ENCODE peak calls at places on chromosomes 2 and 18, in ten cellular contexts. One of them, this sample, is unnamed.

GRCh38 chr2:111624401-111625156 is 259.4 kb downstream of the ANAPC1 start:
- DNase-seq in Right ventricle myocardium inferior: no peak
- DNase-seq in PC-3: no peak
- DNase-seq in C1 segment of cervical spinal cord: no peak
- DNase-seq in kidney glomerular epithelial cell: no peak
- DNase-seq in activated CD4-positive, alpha-beta T cell treated with anti-CD3 and anti-CD28 coated beads, Interleukin-2, amount 50 U/mL, for 48 hours: no peak
- DNase-seq in effector memory CD8-positive, alpha-beta T cell: no peak
- DNase-seq in activated naive CD8-positive, alpha-beta T cell treated with anti-CD3 and anti-CD28 coated beads, Interleukin-2, amount 10 ng/mL, durations not matched to agents 7 days and 5 days: no peak
- DNase-seq in glomerular endothelial cell: peak; percentile 23
- DNase-seq in left cardiac atrium: no peak
- DNase-seq in this sample: no peak

GRCh38 chr2:237980751-237981150 is 13.9 kb downstream of the UBE2F start:
- DNase-seq in Right ventricle myocardium inferior: no peak
- DNase-seq in PC-3: no peak
- DNase-seq in C1 segment of cervical spinal cord: no peak
- DNase-seq in kidney glomerular epithelial cell: peak; percentile 26
- DNase-seq in activated CD4-positive, alpha-beta T cell treated with anti-CD3 and anti-CD28 coated beads, Interleukin-2, amount 50 U/mL, for 48 hours: no peak
- DNase-seq in effector memory CD8-positive, alpha-beta T cell: no peak
- DNase-seq in activated naive CD8-positive, alpha-beta T cell treated with anti-CD3 and anti-CD28 coated beads, Interleukin-2, amount 10 ng/mL, durations not matched to agents 7 days and 5 days: peak; percentile 41
- DNase-seq in glomerular endothelial cell: no peak
- DNase-seq in left cardiac atrium: no peak
- DNase-seq in this sample: no peak

GRCh38 chr2:43776317-43776716 is 2.5 kb downstream of the DYNC2LI1 start:
- DNase-seq in Right ventricle myocardium inferior: no peak
- DNase-seq in PC-3: no peak
- DNase-seq in C1 segment of cervical spinal cord: no peak
- DNase-seq in kidney glomerular epithelial cell: no peak
- DNase-seq in activated CD4-positive, alpha-beta T cell treated with anti-CD3 and anti-CD28 coated beads, Interleukin-2, amount 50 U/mL, for 48 hours: no peak
- DNase-seq in effector memory CD8-positive, alpha-beta T cell: no peak
- DNase-seq in activated naive CD8-positive, alpha-beta T cell treated with anti-CD3 and anti-CD28 coated beads, Interleukin-2, amount 10 ng/mL, durations not matched to agents 7 days and 5 days: no peak
- DNase-seq in glomerular endothelial cell: no peak
- DNase-seq in left cardiac atrium: no peak
- DNase-seq in this sample: no peak

GRCh38 chr2:240906911-240907590 is 915 bp downstream of the CROCC2 start:
- DNase-seq in Right ventricle myocardium inferior: no peak
- DNase-seq in PC-3: no peak
- DNase-seq in C1 segment of cervical spinal cord: no peak
- DNase-seq in kidney glomerular epithelial cell: no peak
- DNase-seq in activated CD4-positive, alpha-beta T cell treated with anti-CD3 and anti-CD28 coated beads, Interleukin-2, amount 50 U/mL, for 48 hours: no peak
- DNase-seq in effector memory CD8-positive, alpha-beta T cell: no peak
- DNase-seq in activated naive CD8-positive, alpha-beta T cell treated with anti-CD3 and anti-CD28 coated beads, Interleukin-2, amount 10 ng/mL, durations not matched to agents 7 days and 5 days: no peak
- DNase-seq in glomerular endothelial cell: no peak
- DNase-seq in left cardiac atrium: no peak
- DNase-seq in this sample: no peak

GRCh38 chr18:65994294-65994693 is 243.5 kb downstream of the CDH7 start:
- DNase-seq in Right ventricle myocardium inferior: no peak
- DNase-seq in PC-3: no peak
- DNase-seq in C1 segment of cervical spinal cord: no peak
- DNase-seq in kidney glomerular epithelial cell: no peak
- DNase-seq in activated CD4-positive, alpha-beta T cell treated with anti-CD3 and anti-CD28 coated beads, Interleukin-2, amount 50 U/mL, for 48 hours: no peak
- DNase-seq in effector memory CD8-positive, alpha-beta T cell: no peak
- DNase-seq in activated naive CD8-positive, alpha-beta T cell treated with anti-CD3 and anti-CD28 coated beads, Interleukin-2, amount 10 ng/mL, durations not matched to agents 7 days and 5 days: no peak
- DNase-seq in glomerular endothelial cell: no peak
- DNase-seq in left cardiac atrium: no peak
- DNase-seq in this sample: no peak

GRCh38 chr2:101387151-101387807 is at the start of gene CREG2:
- DNase-seq in Right ventricle myocardium inferior: peak; percentile 83
- DNase-seq in PC-3: peak; percentile 78
- DNase-seq in C1 segment of cervical spinal cord: peak; percentile 36
- DNase-seq in kidney glomerular epithelial cell: no peak
- DNase-seq in activated CD4-positive, alpha-beta T cell treated with anti-CD3 and anti-CD28 coated beads, Interleukin-2, amount 50 U/mL, for 48 hours: peak; percentile 61
- DNase-seq in effector memory CD8-positive, alpha-beta T cell: peak; percentile 43
- DNase-seq in activated naive CD8-positive, alpha-beta T cell treated with anti-CD3 and anti-CD28 coated beads, Interleukin-2, amount 10 ng/mL, durations not matched to agents 7 days and 5 days: peak; percentile 82
- DNase-seq in glomerular endothelial cell: no peak
- DNase-seq in left cardiac atrium: peak; percentile 72
- DNase-seq in this sample: peak; percentile 52

GRCh38 chr2:28316546-28317335 is 75.9 kb upstream of the FOSL2 start:
- DNase-seq in Right ventricle myocardium inferior: no peak
- DNase-seq in PC-3: no peak
- DNase-seq in C1 segment of cervical spinal cord: no peak
- DNase-seq in kidney glomerular epithelial cell: no peak
- DNase-seq in activated CD4-positive, alpha-beta T cell treated with anti-CD3 and anti-CD28 coated beads, Interleukin-2, amount 50 U/mL, for 48 hours: no peak
- DNase-seq in effector memory CD8-positive, alpha-beta T cell: no peak
- DNase-seq in activated naive CD8-positive, alpha-beta T cell treated with anti-CD3 and anti-CD28 coated beads, Interleukin-2, amount 10 ng/mL, durations not matched to agents 7 days and 5 days: no peak
- DNase-seq in glomerular endothelial cell: no peak
- DNase-seq in left cardiac atrium: no peak
- DNase-seq in this sample: no peak

GRCh38 chr2:36594849-36595248 is 3.1 kb downstream of the FEZ2 start:
- DNase-seq in Right ventricle myocardium inferior: no peak
- DNase-seq in PC-3: no peak
- DNase-seq in C1 segment of cervical spinal cord: no peak
- DNase-seq in kidney glomerular epithelial cell: no peak
- DNase-seq in activated CD4-positive, alpha-beta T cell treated with anti-CD3 and anti-CD28 coated beads, Interleukin-2, amount 50 U/mL, for 48 hours: no peak
- DNase-seq in effector memory CD8-positive, alpha-beta T cell: no peak
- DNase-seq in activated naive CD8-positive, alpha-beta T cell treated with anti-CD3 and anti-CD28 coated beads, Interleukin-2, amount 10 ng/mL, durations not matched to agents 7 days and 5 days: no peak
- DNase-seq in glomerular endothelial cell: no peak
- DNase-seq in left cardiac atrium: no peak
- DNase-seq in this sample: no peak

GRCh38 chr2:33337385-33337784 is 139.1 kb upstream of the RASGRP3 start:
- DNase-seq in Right ventricle myocardium inferior: no peak
- DNase-seq in PC-3: no peak
- DNase-seq in C1 segment of cervical spinal cord: no peak
- DNase-seq in kidney glomerular epithelial cell: no peak
- DNase-seq in activated CD4-positive, alpha-beta T cell treated with anti-CD3 and anti-CD28 coated beads, Interleukin-2, amount 50 U/mL, for 48 hours: no peak
- DNase-seq in effector memory CD8-positive, alpha-beta T cell: no peak
- DNase-seq in activated naive CD8-positive, alpha-beta T cell treated with anti-CD3 and anti-CD28 coated beads, Interleukin-2, amount 10 ng/mL, durations not matched to agents 7 days and 5 days: no peak
- DNase-seq in glomerular endothelial cell: no peak
- DNase-seq in left cardiac atrium: no peak
- DNase-seq in this sample: no peak

GRCh38 chr2:197641666-197642065 is 33.7 kb downstream of the RFTN2 start:
- DNase-seq in Right ventricle myocardium inferior: no peak
- DNase-seq in PC-3: no peak
- DNase-seq in C1 segment of cervical spinal cord: no peak
- DNase-seq in kidney glomerular epithelial cell: no peak
- DNase-seq in activated CD4-positive, alpha-beta T cell treated with anti-CD3 and anti-CD28 coated beads, Interleukin-2, amount 50 U/mL, for 48 hours: no peak
- DNase-seq in effector memory CD8-positive, alpha-beta T cell: no peak
- DNase-seq in activated naive CD8-positive, alpha-beta T cell treated with anti-CD3 and anti-CD28 coated beads, Interleukin-2, amount 10 ng/mL, durations not matched to agents 7 days and 5 days: no peak
- DNase-seq in glomerular endothelial cell: no peak
- DNase-seq in left cardiac atrium: no peak
- DNase-seq in this sample: no peak

GRCh38 chr2:207660994-207661393 is 35.8 kb upstream of the METTL21A start:
- DNase-seq in Right ventricle myocardium inferior: no peak
- DNase-seq in PC-3: no peak
- DNase-seq in C1 segment of cervical spinal cord: no peak
- DNase-seq in kidney glomerular epithelial cell: peak; percentile 31
- DNase-seq in activated CD4-positive, alpha-beta T cell treated with anti-CD3 and anti-CD28 coated beads, Interleukin-2, amount 50 U/mL, for 48 hours: no peak
- DNase-seq in effector memory CD8-positive, alpha-beta T cell: no peak
- DNase-seq in activated naive CD8-positive, alpha-beta T cell treated with anti-CD3 and anti-CD28 coated beads, Interleukin-2, amount 10 ng/mL, durations not matched to agents 7 days and 5 days: no peak
- DNase-seq in glomerular endothelial cell: no peak
- DNase-seq in left cardiac atrium: no peak
- DNase-seq in this sample: no peak

GRCh38 chr2:116833052-116833451 is 981.4 kb upstream of the DDX18 start:
- DNase-seq in Right ventricle myocardium inferior: no peak
- DNase-seq in PC-3: no peak
- DNase-seq in C1 segment of cervical spinal cord: no peak
- DNase-seq in kidney glomerular epithelial cell: no peak
- DNase-seq in activated CD4-positive, alpha-beta T cell treated with anti-CD3 and anti-CD28 coated beads, Interleukin-2, amount 50 U/mL, for 48 hours: no peak
- DNase-seq in effector memory CD8-positive, alpha-beta T cell: no peak
- DNase-seq in activated naive CD8-positive, alpha-beta T cell treated with anti-CD3 and anti-CD28 coated beads, Interleukin-2, amount 10 ng/mL, durations not matched to agents 7 days and 5 days: no peak
- DNase-seq in glomerular endothelial cell: no peak
- DNase-seq in left cardiac atrium: no peak
- DNase-seq in this sample: no peak

GRCh38 chr2:9336209-9336533 is 87.2 kb downstream of the ITGB1BP1 start:
- DNase-seq in Right ventricle myocardium inferior: no peak
- DNase-seq in PC-3: no peak
- DNase-seq in C1 segment of cervical spinal cord: no peak
- DNase-seq in kidney glomerular epithelial cell: no peak
- DNase-seq in activated CD4-positive, alpha-beta T cell treated with anti-CD3 and anti-CD28 coated beads, Interleukin-2, amount 50 U/mL, for 48 hours: no peak
- DNase-seq in effector memory CD8-positive, alpha-beta T cell: no peak
- DNase-seq in activated naive CD8-positive, alpha-beta T cell treated with anti-CD3 and anti-CD28 coated beads, Interleukin-2, amount 10 ng/mL, durations not matched to agents 7 days and 5 days: no peak
- DNase-seq in glomerular endothelial cell: no peak
- DNase-seq in left cardiac atrium: no peak
- DNase-seq in this sample: peak; percentile 3

GRCh38 chr2:26244479-26245230 is at the start of the genes HADHA and HADHB:
- DNase-seq in Right ventricle myocardium inferior: peak; percentile 93
- DNase-seq in PC-3: peak; percentile 86
- DNase-seq in C1 segment of cervical spinal cord: peak; percentile 90
- DNase-seq in kidney glomerular epithelial cell: peak; percentile 84
- DNase-seq in activated CD4-positive, alpha-beta T cell treated with anti-CD3 and anti-CD28 coated beads, Interleukin-2, amount 50 U/mL, for 48 hours: peak; percentile 88
- DNase-seq in effector memory CD8-positive, alpha-beta T cell: peak; percentile 88
- DNase-seq in activated naive CD8-positive, alpha-beta T cell treated with anti-CD3 and anti-CD28 coated beads, Interleukin-2, amount 10 ng/mL, durations not matched to agents 7 days and 5 days: peak; percentile 89
- DNase-seq in glomerular endothelial cell: no peak
- DNase-seq in left cardiac atrium: peak; percentile 91
- DNase-seq in this sample: peak; percentile 82

GRCh38 chr2:44360749-44361329 is 455 bp downstream of the PREPL start:
- DNase-seq in Right ventricle myocardium inferior: no peak
- DNase-seq in PC-3: peak; percentile 18
- DNase-seq in C1 segment of cervical spinal cord: no peak
- DNase-seq in kidney glomerular epithelial cell: peak; percentile 34
- DNase-seq in activated CD4-positive, alpha-beta T cell treated with anti-CD3 and anti-CD28 coated beads, Interleukin-2, amount 50 U/mL, for 48 hours: peak; percentile 13
- DNase-seq in effector memory CD8-positive, alpha-beta T cell: no peak
- DNase-seq in activated naive CD8-positive, alpha-beta T cell treated with anti-CD3 and anti-CD28 coated beads, Interleukin-2, amount 10 ng/mL, durations not matched to agents 7 days and 5 days: no peak
- DNase-seq in glomerular endothelial cell: no peak
- DNase-seq in left cardiac atrium: no peak
- DNase-seq in this sample: no peak

GRCh38 chr2:9736008-9736407 is 105.2 kb upstream of the YWHAQ start:
- DNase-seq in Right ventricle myocardium inferior: no peak
- DNase-seq in PC-3: no peak
- DNase-seq in C1 segment of cervical spinal cord: no peak
- DNase-seq in kidney glomerular epithelial cell: no peak
- DNase-seq in activated CD4-positive, alpha-beta T cell treated with anti-CD3 and anti-CD28 coated beads, Interleukin-2, amount 50 U/mL, for 48 hours: no peak
- DNase-seq in effector memory CD8-positive, alpha-beta T cell: no peak
- DNase-seq in activated naive CD8-positive, alpha-beta T cell treated with anti-CD3 and anti-CD28 coated beads, Interleukin-2, amount 10 ng/mL, durations not matched to agents 7 days and 5 days: no peak
- DNase-seq in glomerular endothelial cell: no peak
- DNase-seq in left cardiac atrium: no peak
- DNase-seq in this sample: no peak

GRCh38 chr2:16614314-16614860 is 51.2 kb downstream of the CYRIA start:
- DNase-seq in Right ventricle myocardium inferior: no peak
- DNase-seq in PC-3: no peak
- DNase-seq in C1 segment of cervical spinal cord: no peak
- DNase-seq in kidney glomerular epithelial cell: no peak
- DNase-seq in activated CD4-positive, alpha-beta T cell treated with anti-CD3 and anti-CD28 coated beads, Interleukin-2, amount 50 U/mL, for 48 hours: no peak
- DNase-seq in effector memory CD8-positive, alpha-beta T cell: no peak
- DNase-seq in activated naive CD8-positive, alpha-beta T cell treated with anti-CD3 and anti-CD28 coated beads, Interleukin-2, amount 10 ng/mL, durations not matched to agents 7 days and 5 days: no peak
- DNase-seq in glomerular endothelial cell: no peak
- DNase-seq in left cardiac atrium: no peak
- DNase-seq in this sample: no peak

GRCh38 chr2:43225788-43226557 is 433 bp downstream of the ZFP36L2 start:
- DNase-seq in Right ventricle myocardium inferior: peak; percentile 90
- DNase-seq in PC-3: peak; percentile 41
- DNase-seq in C1 segment of cervical spinal cord: peak; percentile 72
- DNase-seq in kidney glomerular epithelial cell: peak; percentile 43
- DNase-seq in activated CD4-positive, alpha-beta T cell treated with anti-CD3 and anti-CD28 coated beads, Interleukin-2, amount 50 U/mL, for 48 hours: peak; percentile 75
- DNase-seq in effector memory CD8-positive, alpha-beta T cell: peak; percentile 66
- DNase-seq in activated naive CD8-positive, alpha-beta T cell treated with anti-CD3 and anti-CD28 coated beads, Interleukin-2, amount 10 ng/mL, durations not matched to agents 7 days and 5 days: peak; percentile 82
- DNase-seq in glomerular endothelial cell: no peak
- DNase-seq in left cardiac atrium: peak; percentile 80
- DNase-seq in this sample: peak; percentile 56

GRCh38 chr2:191565647-191566198 is 112.2 kb upstream of the NABP1 start:
- DNase-seq in Right ventricle myocardium inferior: no peak
- DNase-seq in PC-3: no peak
- DNase-seq in C1 segment of cervical spinal cord: no peak
- DNase-seq in kidney glomerular epithelial cell: no peak
- DNase-seq in activated CD4-positive, alpha-beta T cell treated with anti-CD3 and anti-CD28 coated beads, Interleukin-2, amount 50 U/mL, for 48 hours: no peak
- DNase-seq in effector memory CD8-positive, alpha-beta T cell: no peak
- DNase-seq in activated naive CD8-positive, alpha-beta T cell treated with anti-CD3 and anti-CD28 coated beads, Interleukin-2, amount 10 ng/mL, durations not matched to agents 7 days and 5 days: no peak
- DNase-seq in glomerular endothelial cell: no peak
- DNase-seq in left cardiac atrium: no peak
- DNase-seq in this sample: no peak

GRCh38 chr2:238903141-238903540 is 55.3 kb downstream of the TWIST2 start:
- DNase-seq in Right ventricle myocardium inferior: no peak
- DNase-seq in PC-3: no peak
- DNase-seq in C1 segment of cervical spinal cord: no peak
- DNase-seq in kidney glomerular epithelial cell: no peak
- DNase-seq in activated CD4-positive, alpha-beta T cell treated with anti-CD3 and anti-CD28 coated beads, Interleukin-2, amount 50 U/mL, for 48 hours: no peak
- DNase-seq in effector memory CD8-positive, alpha-beta T cell: no peak
- DNase-seq in activated naive CD8-positive, alpha-beta T cell treated with anti-CD3 and anti-CD28 coated beads, Interleukin-2, amount 10 ng/mL, durations not matched to agents 7 days and 5 days: no peak
- DNase-seq in glomerular endothelial cell: no peak
- DNase-seq in left cardiac atrium: no peak
- DNase-seq in this sample: no peak

GRCh38 chr2:126748929-126749518 is 93.1 kb downstream of the GYPC start:
- DNase-seq in Right ventricle myocardium inferior: no peak
- DNase-seq in PC-3: no peak
- DNase-seq in C1 segment of cervical spinal cord: no peak
- DNase-seq in kidney glomerular epithelial cell: no peak
- DNase-seq in activated CD4-positive, alpha-beta T cell treated with anti-CD3 and anti-CD28 coated beads, Interleukin-2, amount 50 U/mL, for 48 hours: no peak
- DNase-seq in effector memory CD8-positive, alpha-beta T cell: no peak
- DNase-seq in activated naive CD8-positive, alpha-beta T cell treated with anti-CD3 and anti-CD28 coated beads, Interleukin-2, amount 10 ng/mL, durations not matched to agents 7 days and 5 days: no peak
- DNase-seq in glomerular endothelial cell: no peak
- DNase-seq in left cardiac atrium: no peak
- DNase-seq in this sample: no peak

GRCh38 chr2:156908825-156909224 is 348.7 kb upstream of the GALNT5 start:
- DNase-seq in Right ventricle myocardium inferior: no peak
- DNase-seq in PC-3: peak; percentile 89
- DNase-seq in C1 segment of cervical spinal cord: no peak
- DNase-seq in kidney glomerular epithelial cell: peak; percentile 21
- DNase-seq in activated CD4-positive, alpha-beta T cell treated with anti-CD3 and anti-CD28 coated beads, Interleukin-2, amount 50 U/mL, for 48 hours: no peak
- DNase-seq in effector memory CD8-positive, alpha-beta T cell: no peak
- DNase-seq in activated naive CD8-positive, alpha-beta T cell treated with anti-CD3 and anti-CD28 coated beads, Interleukin-2, amount 10 ng/mL, durations not matched to agents 7 days and 5 days: no peak
- DNase-seq in glomerular endothelial cell: no peak
- DNase-seq in left cardiac atrium: no peak
- DNase-seq in this sample: no peak

GRCh38 chr2:1427086-1427485 is 13.8 kb downstream of the TPO start:
- DNase-seq in Right ventricle myocardium inferior: no peak
- DNase-seq in PC-3: no peak
- DNase-seq in C1 segment of cervical spinal cord: no peak
- DNase-seq in kidney glomerular epithelial cell: no peak
- DNase-seq in activated CD4-positive, alpha-beta T cell treated with anti-CD3 and anti-CD28 coated beads, Interleukin-2, amount 50 U/mL, for 48 hours: no peak
- DNase-seq in effector memory CD8-positive, alpha-beta T cell: no peak
- DNase-seq in activated naive CD8-positive, alpha-beta T cell treated with anti-CD3 and anti-CD28 coated beads, Interleukin-2, amount 10 ng/mL, durations not matched to agents 7 days and 5 days: no peak
- DNase-seq in glomerular endothelial cell: no peak
- DNase-seq in left cardiac atrium: no peak
- DNase-seq in this sample: no peak

GRCh38 chr2:120429586-120430500 is 83.9 kb downstream of the INHBB start:
- DNase-seq in Right ventricle myocardium inferior: no peak
- DNase-seq in PC-3: no peak
- DNase-seq in C1 segment of cervical spinal cord: no peak
- DNase-seq in kidney glomerular epithelial cell: no peak
- DNase-seq in activated CD4-positive, alpha-beta T cell treated with anti-CD3 and anti-CD28 coated beads, Interleukin-2, amount 50 U/mL, for 48 hours: no peak
- DNase-seq in effector memory CD8-positive, alpha-beta T cell: no peak
- DNase-seq in activated naive CD8-positive, alpha-beta T cell treated with anti-CD3 and anti-CD28 coated beads, Interleukin-2, amount 10 ng/mL, durations not matched to agents 7 days and 5 days: no peak
- DNase-seq in glomerular endothelial cell: no peak
- DNase-seq in left cardiac atrium: no peak
- DNase-seq in this sample: no peak

GRCh38 chr2:45586600-45586999 is 24.5 kb downstream of the SRBD1 start:
- DNase-seq in Right ventricle myocardium inferior: no peak
- DNase-seq in PC-3: no peak
- DNase-seq in C1 segment of cervical spinal cord: no peak
- DNase-seq in kidney glomerular epithelial cell: no peak
- DNase-seq in activated CD4-positive, alpha-beta T cell treated with anti-CD3 and anti-CD28 coated beads, Interleukin-2, amount 50 U/mL, for 48 hours: no peak
- DNase-seq in effector memory CD8-positive, alpha-beta T cell: no peak
- DNase-seq in activated naive CD8-positive, alpha-beta T cell treated with anti-CD3 and anti-CD28 coated beads, Interleukin-2, amount 10 ng/mL, durations not matched to agents 7 days and 5 days: no peak
- DNase-seq in glomerular endothelial cell: no peak
- DNase-seq in left cardiac atrium: no peak
- DNase-seq in this sample: no peak

GRCh38 chr2:230124792-230125452 is 56.2 kb upstream of the SLC16A14 start:
- DNase-seq in Right ventricle myocardium inferior: peak; percentile 85
- DNase-seq in PC-3: no peak
- DNase-seq in C1 segment of cervical spinal cord: peak; percentile 42
- DNase-seq in kidney glomerular epithelial cell: no peak
- DNase-seq in activated CD4-positive, alpha-beta T cell treated with anti-CD3 and anti-CD28 coated beads, Interleukin-2, amount 50 U/mL, for 48 hours: no peak
- DNase-seq in effector memory CD8-positive, alpha-beta T cell: peak; percentile 3
- DNase-seq in activated naive CD8-positive, alpha-beta T cell treated with anti-CD3 and anti-CD28 coated beads, Interleukin-2, amount 10 ng/mL, durations not matched to agents 7 days and 5 days: peak; percentile 35
- DNase-seq in glomerular endothelial cell: no peak
- DNase-seq in left cardiac atrium: peak; percentile 35
- DNase-seq in this sample: no peak

GRCh38 chr2:151347904-151348303 is 9.5 kb upstream of the TNFAIP6 start:
- DNase-seq in Right ventricle myocardium inferior: no peak
- DNase-seq in PC-3: no peak
- DNase-seq in C1 segment of cervical spinal cord: no peak
- DNase-seq in kidney glomerular epithelial cell: no peak
- DNase-seq in activated CD4-positive, alpha-beta T cell treated with anti-CD3 and anti-CD28 coated beads, Interleukin-2, amount 50 U/mL, for 48 hours: no peak
- DNase-seq in effector memory CD8-positive, alpha-beta T cell: no peak
- DNase-seq in activated naive CD8-positive, alpha-beta T cell treated with anti-CD3 and anti-CD28 coated beads, Interleukin-2, amount 10 ng/mL, durations not matched to agents 7 days and 5 days: no peak
- DNase-seq in glomerular endothelial cell: no peak
- DNase-seq in left cardiac atrium: no peak
- DNase-seq in this sample: no peak

GRCh38 chr2:177799531-177799930 is 273.0 kb downstream of the PDE11A start:
- DNase-seq in Right ventricle myocardium inferior: no peak
- DNase-seq in PC-3: peak; percentile 48
- DNase-seq in C1 segment of cervical spinal cord: no peak
- DNase-seq in kidney glomerular epithelial cell: no peak
- DNase-seq in activated CD4-positive, alpha-beta T cell treated with anti-CD3 and anti-CD28 coated beads, Interleukin-2, amount 50 U/mL, for 48 hours: no peak
- DNase-seq in effector memory CD8-positive, alpha-beta T cell: no peak
- DNase-seq in activated naive CD8-positive, alpha-beta T cell treated with anti-CD3 and anti-CD28 coated beads, Interleukin-2, amount 10 ng/mL, durations not matched to agents 7 days and 5 days: no peak
- DNase-seq in glomerular endothelial cell: no peak
- DNase-seq in left cardiac atrium: no peak
- DNase-seq in this sample: no peak

This sample was measured in T-cell.